ENCODE peak calls at places on chromosomes 2 and 18, in four cellular contexts. R, P, C and W are unnamed samples.

GRCh38 chr2:191295088-191295487 is 49.9 kb downstream of the MYO1B start:
- DNase-seq in P (no peak), C (no peak), R (no peak), W (no peak)

GRCh38 chr2:639703-640102 is 37.5 kb downstream of the TMEM18 start:
- DNase-seq in C (no peak), R (no peak), P (no peak), W (no peak)

GRCh38 chr18:76803814-76804213 is 18.5 kb upstream of the ZNF236 start:
- DNase-seq in P (peak; percentile 75), R (peak; percentile 44), C (peak; percentile 79), W (peak; percentile 51)

GRCh38 chr2:222972420-222972819 is 79.6 kb upstream of the KCNE4 start:
- DNase-seq in R (no peak), P (no peak), C (no peak), W (no peak)

GRCh38 chr18:40208951-40209350 is 1746.1 kb upstream of the PIK3C3 start:
- DNase-seq in C (no peak), R (no peak), P (no peak), W (no peak)

GRCh38 chr2:70643715-70644114 is 90.1 kb upstream of the TGFA start:
- DNase-seq in R (peak; percentile 27), P (peak; percentile 63), C (peak; percentile 72), W (no peak)

GRCh38 chr2:190912731-190913130 is 32.1 kb downstream of the GLS start:
- DNase-seq in P (no peak), R (no peak), C (no peak), W (no peak)

GRCh38 chr2:63056309-63057065 is 5.9 kb downstream of the OTX1 start:
- DNase-seq in C (peak; percentile 58), R (no peak), P (no peak), W (no peak)

GRCh38 chr18:58041633-58042032 is 2.4 kb upstream of the NEDD4L start:
- DNase-seq in C (no peak), R (peak; percentile 27), P (peak; percentile 88), W (no peak)

GRCh38 chr2:238238766-238239551 is 879 bp downstream of the HES6 start:
- DNase-seq in P (peak; percentile 70), R (no peak), C (no peak), W (no peak)

GRCh38 chr2:149858214-149858613 is 270.6 kb upstream of the MMADHC start:
- DNase-seq in P (no peak), C (no peak), R (no peak), W (no peak)
- TF ChIP-seq CREM in P (no peak), C (no peak), R (no peak), W (no peak)

GRCh38 chr2:27704342-27704876 is 40.7 kb downstream of the SLC4A1AP start:
- DNase-seq in C (no peak), P (no peak), R (no peak), W (no peak)
- TF ChIP-seq CREM in C (no peak), P (no peak), R (no peak), W (no peak)

GRCh38 chr2:232757905-232758304 is 18.5 kb downstream of the KCNJ13 start:
- DNase-seq in R (no peak), P (no peak), C (no peak), W (no peak)

DNA sequence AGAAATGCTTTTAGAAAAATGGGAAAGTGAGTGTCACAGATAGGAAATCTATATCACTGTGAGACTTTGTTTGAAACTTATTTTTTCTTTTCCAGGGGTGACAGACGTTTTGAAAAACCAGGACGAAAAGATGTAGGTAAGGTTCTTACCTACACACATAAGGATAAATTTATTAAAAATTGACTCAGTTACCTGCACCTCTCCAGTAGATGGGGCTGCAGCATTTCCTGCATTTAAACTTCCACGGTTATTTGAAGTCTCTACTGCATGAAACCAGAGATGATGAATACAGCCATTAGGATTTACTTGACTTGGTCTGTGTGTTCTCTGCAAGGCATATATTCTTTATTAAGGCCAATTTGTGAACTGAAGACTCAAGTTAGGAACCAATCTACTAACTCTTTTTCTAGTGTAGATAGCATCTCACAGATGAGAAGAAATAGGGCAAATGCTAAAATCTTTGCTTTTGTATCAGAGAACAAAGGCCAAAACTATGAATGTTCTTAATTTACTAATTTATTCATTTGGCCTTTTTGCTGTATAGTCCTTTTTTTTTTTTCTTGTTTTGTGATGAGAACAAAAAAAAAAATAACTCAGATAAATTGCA is 15.0 kb downstream of the KCNJ13 start:
- DNase-seq in P (peak; percentile 17), R (peak; percentile 46), C (no peak), W (no peak)
- TF ChIP-seq CREM in P (no peak), R (no peak), C (no peak), W (no peak)

GRCh38 chr18:61888622-61889021 is 4.2 kb downstream of the RNF152 start:
- DNase-seq in C (no peak), P (no peak), R (no peak), W (no peak)
- TF ChIP-seq CREM in C (no peak), P (no peak), R (no peak), W (no peak)